ENCODE peak calls at places on chromosomes 12 and 14, in six cellular contexts. X is cardiac fibroblast; J is activated T-helper 9 cell treated with anti-CD3 and anti-CD28 coated beads, Interleukin-2, amount 50 U/mL, for 16 hours; E is NCI-H1105 treated with DMSO at 0.1 percent for 48 hours; N is heart left ventricle; Y is GM20000. Z is an unnamed sample.

GRCh38 chr12:51901121-51901812 is 6.0 kb upstream of the ACVRL1 start:
- DNase-seq in X (no peak), J (no peak), E (no peak), N (no peak), Y (no peak), Z (no peak)

GRCh38 chr14:50955373-50956043 is 11.2 kb upstream of the PYGL start:
- DNase-seq in X (peak; percentile 87), J (no peak), E (peak; percentile 42), N (no peak), Y (peak; percentile 52), Z (no peak)

GRCh38 chr12:5716991-5717390 is 228.1 kb downstream of the ANO2 start:
- DNase-seq in X (no peak), J (no peak), E (no peak), N (no peak), Y (no peak), Z (no peak)

GRCh38 chr14:90721619-90722305 is 94.5 kb downstream of the TTC7B start:
- DNase-seq in X (no peak), J (no peak), E (no peak), N (no peak), Y (no peak), Z (no peak)

GRCh38 chr12:3107071-3107583 is 29.9 kb downstream of the TSPAN9 start:
- DNase-seq in X (peak; percentile 47), J (no peak), E (no peak), N (no peak), Y (no peak), Z (no peak)

GRCh38 chr14:61343471-61343870 is 22.1 kb downstream of the PRKCH start:
- DNase-seq in X (peak; percentile 41), J (no peak), E (no peak), N (no peak), Y (no peak), Z (no peak)

GRCh38 chr12:88784166-88784565 is 203.9 kb upstream of the KITLG start:
- DNase-seq in X (no peak), J (no peak), E (no peak), N (no peak), Y (no peak), Z (no peak)

GRCh38 chr14:65101631-65102440 is 481 bp downstream of the MAX start:
- DNase-seq in X (no peak), J (peak; percentile 32), E (no peak), N (peak; percentile 37), Y (no peak), Z (peak; percentile 48)

GRCh38 chr12:88393017-88393767 is 187.1 kb downstream of the KITLG start:
- DNase-seq in X (peak; percentile 43), J (no peak), E (no peak), N (no peak), Y (peak; percentile 16), Z (no peak)

GRCh38 chr12:69929531-69929930 is 104.5 kb downstream of the MYRFL start:
- DNase-seq in X (peak; percentile 23), J (no peak), E (no peak), N (no peak), Y (no peak), Z (no peak)

GRCh38 chr12:85516667-85517325 is 236.8 kb downstream of the ALX1 start:
- DNase-seq in X (no peak), J (no peak), E (no peak), N (no peak), Y (no peak), Z (no peak)

GRCh38 chr14:26282578-26282977 is 315.3 kb downstream of the NOVA1 start:
- DNase-seq in X (no peak), J (no peak), E (no peak), N (no peak), Y (no peak), Z (no peak)

GRCh38 chr12:93645702-93646101 is 31.5 kb upstream of the CRADD start:
- DNase-seq in X (peak; percentile 33), J (no peak), E (no peak), N (no peak), Y (no peak), Z (no peak)

GRCh38 chr12:40325349-40325960 is 100.7 kb downstream of the LRRK2 start:
- DNase-seq in X (peak; percentile 2), J (no peak), E (peak; percentile 83), N (no peak), Y (peak; percentile 45), Z (no peak)

Z was measured in activated CD4-positive, CD25-positive, alpha-beta regulatory T cell treated with anti-CD3 and anti-CD28 coated beads, Interleukin-2, amount 50 U/mL, for 72 hours.